ENCODE peak calls at places on chromosomes 3 and 15, in five cellular contexts. One of them, this sample, is unnamed.
A peak's percentile ranks its signal among the peaks of the same experiment; 100 is the strongest.

GRCh38 chr3:105730973-105731372 is 137.8 kb downstream of the CBLB start:
- DNase-seq in upper lobe of right lung: no peak
- DNase-seq in mucosa of descending colon: no peak
- DNase-seq in caudate nucleus: no peak
- DNase-seq in stimulated activated naive B cell treated with anti-CD40 and anti-IgM and Interleukin-4, amounts not matched to agents 10 μg/mL and 1 μg/mL and 100 μg/mL, for 72 hours: no peak
- DNase-seq in this sample: no peak

GRCh38 chr15:81398910-81399551 is 25.0 kb upstream of the TMC3 start:
- DNase-seq in upper lobe of right lung: no peak
- DNase-seq in mucosa of descending colon: no peak
- DNase-seq in caudate nucleus: no peak
- DNase-seq in stimulated activated naive B cell treated with anti-CD40 and anti-IgM and Interleukin-4, amounts not matched to agents 10 μg/mL and 1 μg/mL and 100 μg/mL, for 72 hours: no peak
- DNase-seq in this sample: no peak

GRCh38 chr3:67123914-67124313 is 125.8 kb downstream of the KBTBD8 start:
- DNase-seq in upper lobe of right lung: no peak
- DNase-seq in mucosa of descending colon: no peak
- DNase-seq in caudate nucleus: no peak
- DNase-seq in stimulated activated naive B cell treated with anti-CD40 and anti-IgM and Interleukin-4, amounts not matched to agents 10 μg/mL and 1 μg/mL and 100 μg/mL, for 72 hours: no peak
- DNase-seq in this sample: no peak

GRCh38 chr15:41577863-41578735 is 19.1 kb downstream of the TYRO3 start:
- DNase-seq in upper lobe of right lung: no peak
- DNase-seq in mucosa of descending colon: no peak
- DNase-seq in caudate nucleus: peak; percentile 43
- DNase-seq in stimulated activated naive B cell treated with anti-CD40 and anti-IgM and Interleukin-4, amounts not matched to agents 10 μg/mL and 1 μg/mL and 100 μg/mL, for 72 hours: no peak
- DNase-seq in this sample: no peak

GRCh38 chr15:64138542-64138941 is 13.0 kb upstream of the SNX22 start:
- DNase-seq in upper lobe of right lung: no peak
- DNase-seq in mucosa of descending colon: no peak
- DNase-seq in caudate nucleus: no peak
- DNase-seq in stimulated activated naive B cell treated with anti-CD40 and anti-IgM and Interleukin-4, amounts not matched to agents 10 μg/mL and 1 μg/mL and 100 μg/mL, for 72 hours: no peak
- DNase-seq in this sample: no peak

GRCh38 chr3:123163146-123163545 is 38.6 kb upstream of the SEC22A start:
- DNase-seq in upper lobe of right lung: no peak
- DNase-seq in mucosa of descending colon: no peak
- DNase-seq in caudate nucleus: no peak
- DNase-seq in stimulated activated naive B cell treated with anti-CD40 and anti-IgM and Interleukin-4, amounts not matched to agents 10 μg/mL and 1 μg/mL and 100 μg/mL, for 72 hours: no peak
- DNase-seq in this sample: no peak

GRCh38 chr15:83818591-83818990 is 164.7 kb downstream of the ADAMTSL3 start:
- DNase-seq in upper lobe of right lung: no peak
- DNase-seq in mucosa of descending colon: no peak
- DNase-seq in caudate nucleus: no peak
- DNase-seq in stimulated activated naive B cell treated with anti-CD40 and anti-IgM and Interleukin-4, amounts not matched to agents 10 μg/mL and 1 μg/mL and 100 μg/mL, for 72 hours: no peak
- DNase-seq in this sample: no peak

GRCh38 chr3:143307613-143308183 is 188.1 kb downstream of the CHST2 start:
- DNase-seq in upper lobe of right lung: no peak
- DNase-seq in mucosa of descending colon: no peak
- DNase-seq in caudate nucleus: no peak
- DNase-seq in stimulated activated naive B cell treated with anti-CD40 and anti-IgM and Interleukin-4, amounts not matched to agents 10 μg/mL and 1 μg/mL and 100 μg/mL, for 72 hours: no peak
- DNase-seq in this sample: no peak

GRCh38 chr15:79204886-79205285 is 77.6 kb upstream of the ANKRD34C start:
- DNase-seq in upper lobe of right lung: no peak
- DNase-seq in mucosa of descending colon: no peak
- DNase-seq in caudate nucleus: no peak
- DNase-seq in stimulated activated naive B cell treated with anti-CD40 and anti-IgM and Interleukin-4, amounts not matched to agents 10 μg/mL and 1 μg/mL and 100 μg/mL, for 72 hours: no peak
- DNase-seq in this sample: no peak

GRCh38 chr3:182508896-182509295 is 284.4 kb upstream of the ATP11B start:
- DNase-seq in upper lobe of right lung: no peak
- DNase-seq in mucosa of descending colon: no peak
- DNase-seq in caudate nucleus: no peak
- DNase-seq in stimulated activated naive B cell treated with anti-CD40 and anti-IgM and Interleukin-4, amounts not matched to agents 10 μg/mL and 1 μg/mL and 100 μg/mL, for 72 hours: no peak
- DNase-seq in this sample: no peak

GRCh38 chr3:178421069-178421468 is 115.2 kb upstream of the KCNMB2 start:
- DNase-seq in upper lobe of right lung: no peak
- DNase-seq in mucosa of descending colon: no peak
- DNase-seq in caudate nucleus: no peak
- DNase-seq in stimulated activated naive B cell treated with anti-CD40 and anti-IgM and Interleukin-4, amounts not matched to agents 10 μg/mL and 1 μg/mL and 100 μg/mL, for 72 hours: no peak
- DNase-seq in this sample: no peak

GRCh38 chr3:48738144-48738536 is 21.1 kb upstream of the IP6K2 start:
- DNase-seq in upper lobe of right lung: no peak
- DNase-seq in mucosa of descending colon: no peak
- DNase-seq in caudate nucleus: no peak
- DNase-seq in stimulated activated naive B cell treated with anti-CD40 and anti-IgM and Interleukin-4, amounts not matched to agents 10 μg/mL and 1 μg/mL and 100 μg/mL, for 72 hours: no peak
- DNase-seq in this sample: no peak

GRCh38 chr3:50587373-50587772 is 18.1 kb downstream of the HEMK1 start:
- DNase-seq in upper lobe of right lung: no peak
- DNase-seq in mucosa of descending colon: no peak
- DNase-seq in caudate nucleus: no peak
- DNase-seq in stimulated activated naive B cell treated with anti-CD40 and anti-IgM and Interleukin-4, amounts not matched to agents 10 μg/mL and 1 μg/mL and 100 μg/mL, for 72 hours: no peak
- DNase-seq in this sample: no peak

GRCh38 chr3:66021731-66022131 is 17.0 kb downstream of the MAGI1 start:
- DNase-seq in upper lobe of right lung: no peak
- DNase-seq in mucosa of descending colon: no peak
- DNase-seq in caudate nucleus: no peak
- DNase-seq in stimulated activated naive B cell treated with anti-CD40 and anti-IgM and Interleukin-4, amounts not matched to agents 10 μg/mL and 1 μg/mL and 100 μg/mL, for 72 hours: no peak
- DNase-seq in this sample: no peak

GRCh38 chr15:81407679-81408078 is 33.7 kb upstream of the TMC3 start:
- DNase-seq in upper lobe of right lung: no peak
- DNase-seq in mucosa of descending colon: no peak
- DNase-seq in caudate nucleus: no peak
- DNase-seq in stimulated activated naive B cell treated with anti-CD40 and anti-IgM and Interleukin-4, amounts not matched to agents 10 μg/mL and 1 μg/mL and 100 μg/mL, for 72 hours: no peak
- DNase-seq in this sample: no peak

GRCh38 chr15:95799286-95800187 is 531.0 kb upstream of the NR2F2 start:
- DNase-seq in upper lobe of right lung: no peak
- DNase-seq in mucosa of descending colon: no peak
- DNase-seq in caudate nucleus: no peak
- DNase-seq in stimulated activated naive B cell treated with anti-CD40 and anti-IgM and Interleukin-4, amounts not matched to agents 10 μg/mL and 1 μg/mL and 100 μg/mL, for 72 hours: no peak
- DNase-seq in this sample: no peak